ENCODE peak calls at places on chromosome 4, in ten cellular contexts. Q is amniotic stem cell; V is HCEC 1CT; K is adipocyte; W is stimulated activated naive CD8-positive, alpha-beta T cell treated with anti-CD3 and anti-CD28 coated beads, Interleukin-15, amount 100 ng/mL, for 72 hours; E is astrocyte of the spinal cord; H is non-pigmented ciliary epithelial cell; M is activated CD4-positive, alpha-beta memory T cell treated with anti-CD3 and anti-CD28 coated beads, Interleukin-2, amount 10 ng/mL, durations not matched to agents 7 days and 5 days; C is GM23338; U is HFFc6. F is an unnamed sample.

GRCh38 chr4:73573794-73574528 is 46.3 kb downstream of the RASSF6 start:
- DNase-seq in E (peak), C (peak), V (peak), H (peak), K (peak), Q (peak), U (peak), W (peak), M (peak), F (peak)

GRCh38 chr4:63869370-63869769 is 539.9 kb downstream of the TECRL start:
- DNase-seq in U (no peak), Q (no peak), E (no peak), M (no peak), W (no peak), K (no peak), V (no peak), C (no peak), H (no peak), F (no peak)

GRCh38 chr4:8835521-8836365 is 35.9 kb downstream of the HMX1 start:
- DNase-seq in H (no peak), M (no peak), Q (no peak), C (no peak), W (no peak), U (no peak), E (no peak), K (no peak), V (no peak), F (no peak)

GRCh38 chr4:26726655-26727387 is 133.8 kb upstream of the STIM2 start:
- DNase-seq in E (no peak), C (peak), U (no peak), H (no peak), V (no peak), W (no peak), Q (no peak), M (no peak), K (no peak), F (no peak)

GRCh38 chr4:1416051-1416947 is 10.1 kb upstream of the NKX1-1 start:
- DNase-seq in M (no peak), U (no peak), C (no peak), Q (no peak), H (no peak), K (no peak), W (no peak), V (no peak), E (no peak), F (no peak)

GRCh38 chr4:108114503-108114902 is 54.2 kb downstream of the LEF1 start:
- DNase-seq in E (no peak), Q (no peak), C (peak), U (no peak), H (no peak), V (no peak), W (no peak), M (no peak), K (no peak), F (no peak)

GRCh38 chr4:76235915-76236314 is 15.6 kb upstream of the FAM47E start:
- DNase-seq in K (no peak), U (no peak), M (no peak), H (no peak), Q (no peak), C (peak), E (no peak), W (no peak), V (no peak), F (no peak)

GRCh38 chr4:76386566-76387305 is 34.2 kb downstream of the CCDC158 start:
- DNase-seq in M (no peak), U (no peak), E (no peak), V (no peak), W (no peak), H (no peak), C (no peak), Q (no peak), K (no peak), F (no peak)

GRCh38 chr4:54118850-54119589 is 19.1 kb downstream of the GSX2 start:
- DNase-seq in W (no peak), E (peak), H (no peak), U (no peak), Q (no peak), K (no peak), M (no peak), C (no peak), V (no peak), F (no peak)

GRCh38 chr4:6257243-6258025 is 12.2 kb upstream of the WFS1 start:
- DNase-seq in M (no peak), C (peak), V (no peak), E (peak), H (no peak), Q (no peak), W (no peak), K (no peak), U (no peak), F (no peak)

GRCh38 chr4:153764611-153765368 is 5.0 kb upstream of the RNF175 start:
- DNase-seq in E (peak), Q (no peak), M (no peak), H (no peak), U (no peak), C (no peak), W (no peak), K (peak), V (no peak), F (peak)

GRCh38 chr4:80202784-80203553 is 5.7 kb downstream of the PRDM8 start:
- DNase-seq in U (no peak), E (no peak), V (no peak), C (peak), M (peak), H (no peak), K (peak), W (peak), Q (no peak), F (no peak)

GRCh38 chr4:68873218-68873502 is 57.4 kb downstream of the UGT2B10 start:
- DNase-seq in K (no peak), M (no peak), V (no peak), H (no peak), W (no peak), E (no peak), C (no peak), Q (no peak), U (no peak), F (no peak)

F was measured in BJ.